ENCODE peak calls at places on chromosomes 11 and 22, in ten cellular contexts. J is T-cell; Z is mucosa of gallbladder; G is activated naive CD4-positive, alpha-beta T cell; L is posterior vena cava; H is colonic mucosa; P is Kasumi-1; T is activated CD4-positive, CD25-positive, alpha-beta regulatory T cell treated with anti-CD3 and anti-CD28 coated beads, Interleukin-2, amount 50 U/mL, for 72 hours; I is Right ventricle myocardium superior; X is amniotic epithelial cell. M is an unnamed sample.

GRCh38 chr22:45229181-45229580 is 11.5 kb downstream of the KIAA0930 start:
- DNase-seq in J (no peak), Z (no peak), G (no peak), L (no peak), H (no peak), P (no peak), T (no peak), I (no peak), X (no peak), M (no peak)

GRCh38 chr11:96228472-96228871 is 114.5 kb downstream of the MAML2 start:
- DNase-seq in J (no peak), Z (peak), G (no peak), L (peak), H (peak), P (no peak), T (no peak), I (peak), X (peak), M (peak)

GRCh38 chr11:84673753-84674152 is 953.4 kb downstream of the DLG2 start:
- DNase-seq in J (no peak), Z (no peak), G (no peak), L (no peak), H (no peak), P (no peak), T (no peak), I (no peak), X (no peak), M (no peak)

GRCh38 chr11:114309517-114309916 is 13.3 kb downstream of the NNMT start:
- DNase-seq in J (no peak), Z (no peak), G (no peak), L (no peak), H (no peak), P (no peak), T (no peak), I (no peak), X (peak), M (no peak)

GRCh38 chr11:119615003-119615878 is 113.8 kb downstream of the NECTIN1 start:
- DNase-seq in J (no peak), Z (peak), G (no peak), L (peak), H (no peak), P (no peak), T (no peak), I (no peak), X (peak), M (no peak)

GRCh38 chr22:40210814-40211213 is 33.1 kb downstream of the TNRC6B start:
- DNase-seq in J (no peak), Z (no peak), G (no peak), L (peak), H (no peak), P (peak), T (no peak), I (no peak), X (no peak), M (no peak)

GRCh38 chr22:38572065-38572464 is 2.1 kb upstream of the DMC1 start:
- DNase-seq in J (peak), Z (peak), G (no peak), L (no peak), H (peak), P (peak), T (no peak), I (no peak), X (peak), M (no peak)

GRCh38 chr22:25490869-25491268 is 73.6 kb upstream of the GRK3 start:
- DNase-seq in J (no peak), Z (no peak), G (no peak), L (no peak), H (no peak), P (no peak), T (no peak), I (no peak), X (no peak), M (no peak)

GRCh38 chr22:32130464-32130863 is 28.6 kb downstream of the C22orf42 start:
- DNase-seq in J (no peak), Z (no peak), G (no peak), L (no peak), H (no peak), P (no peak), T (no peak), I (no peak), X (no peak), M (no peak)

GRCh38 chr11:93116641-93117577 is 80.9 kb downstream of the SLC36A4 start:
- DNase-seq in J (no peak), Z (no peak), G (no peak), L (no peak), H (peak), P (no peak), T (no peak), I (no peak), X (peak), M (no peak)

GRCh38 chr11:109697140-109697843 is 275.3 kb downstream of the C11orf87 start:
- DNase-seq in J (no peak), Z (no peak), G (no peak), L (no peak), H (no peak), P (peak), T (no peak), I (no peak), X (peak), M (no peak)

GRCh38 chr11:82903843-82904586 is 2.5 kb downstream of the DDIAS start:
- DNase-seq in J (no peak), Z (no peak), G (no peak), L (no peak), H (no peak), P (no peak), T (no peak), I (no peak), X (no peak), M (no peak)

GRCh38 chr11:57777969-57778317 is 16.3 kb downstream of the CTNND1 start:
- DNase-seq in J (no peak), Z (peak), G (no peak), L (no peak), H (peak), P (no peak), T (no peak), I (no peak), X (peak), M (no peak)

GRCh38 chr11:95647355-95647754 is 142.2 kb downstream of the FAM76B start:
- DNase-seq in J (no peak), Z (peak), G (no peak), L (no peak), H (no peak), P (no peak), T (no peak), I (no peak), X (peak), M (peak)

GRCh38 chr11:111819161-111820058 is 52.0 kb downstream of the ALG9 start:
- DNase-seq in J (no peak), Z (peak), G (no peak), L (no peak), H (peak), P (peak), T (no peak), I (no peak), X (peak), M (no peak)

GRCh38 chr11:57072640-57073039 is 83.9 kb downstream of the OR5AK2 start:
- DNase-seq in J (no peak), Z (no peak), G (no peak), L (no peak), H (no peak), P (no peak), T (no peak), I (no peak), X (peak), M (no peak)

GRCh38 chr11:13030857-13031256 is 21.7 kb downstream of the RASSF10 start:
- DNase-seq in J (no peak), Z (peak), G (no peak), L (no peak), H (peak), P (no peak), T (no peak), I (peak), X (no peak), M (no peak)

GRCh38 chr11:97463891-97464290 is 1074.1 kb downstream of the JRKL start:
- DNase-seq in J (no peak), Z (no peak), G (no peak), L (no peak), H (no peak), P (no peak), T (no peak), I (no peak), X (no peak), M (no peak)

GRCh38 chr11:5809122-5809519 is 397 bp downstream of the OR52N2 start:
- DNase-seq in J (no peak), Z (no peak), G (no peak), L (no peak), H (no peak), P (peak), T (no peak), I (no peak), X (peak), M (no peak)

GRCh38 chr11:118915396-118915795 is 10.3 kb downstream of the BCL9L start:
- DNase-seq in J (no peak), Z (no peak), G (no peak), L (no peak), H (no peak), P (no peak), T (no peak), I (no peak), X (no peak), M (peak)

GRCh38 chr11:126090452-126090851 is 27.8 kb upstream of the CDON start:
- DNase-seq in J (no peak), Z (no peak), G (no peak), L (no peak), H (no peak), P (no peak), T (no peak), I (no peak), X (no peak), M (no peak)

GRCh38 chr11:123740787-123741158 is 687 bp downstream of the ZNF202 start:
- DNase-seq in J (no peak), Z (no peak), G (no peak), L (no peak), H (peak), P (peak), T (no peak), I (no peak), X (no peak), M (no peak)

GRCh38 chr11:12581923-12582322 is 92.3 kb upstream of the TEAD1 start:
- DNase-seq in J (no peak), Z (no peak), G (no peak), L (no peak), H (no peak), P (no peak), T (no peak), I (no peak), X (peak), M (no peak)

GRCh38 chr22:22408731-22409696 is 99.5 kb downstream of the ZNF280B start:
- DNase-seq in J (no peak), Z (no peak), G (no peak), L (no peak), H (no peak), P (no peak), T (no peak), I (no peak), X (no peak), M (no peak)

GRCh38 chr11:70068950-70069349 is 9.2 kb upstream of the ANO1 start:
- DNase-seq in J (no peak), Z (no peak), G (no peak), L (peak), H (no peak), P (no peak), T (no peak), I (no peak), X (no peak), M (peak)

GRCh38 chr22:44389181-44389580 is 76.4 kb upstream of the SHISAL1 start:
- DNase-seq in J (no peak), Z (no peak), G (no peak), L (peak), H (no peak), P (no peak), T (no peak), I (peak), X (no peak), M (peak)

GRCh38 chr11:1036303-1036923 is at the start of gene MUC6:
- DNase-seq in J (no peak), Z (no peak), G (no peak), L (no peak), H (no peak), P (no peak), T (no peak), I (no peak), X (no peak), M (no peak)

GRCh38 chr22:42794551-42795510 is 62.2 kb downstream of the ARFGAP3 start:
- DNase-seq in J (no peak), Z (no peak), G (no peak), L (peak), H (no peak), P (no peak), T (no peak), I (no peak), X (no peak), M (no peak)

M was measured in sigmoid colon.